ENCODE peak calls at places on chromosomes 2 and 18, in nine cellular contexts. F is stomach, J is A673, R is HL-60, D is PC-9, B is heart right ventricle, Q is endodermal cell, K is Peyer's patch, M is HFF-Myc. T is an unnamed sample.

GRCh38 chr18:48636436-48636835 is 97.6 kb downstream of the CTIF start:
- DNase-seq in F (no peak), R (no peak), B (no peak), D (no peak), K (no peak), J (no peak), Q (no peak), M (no peak), T (no peak)

GRCh38 chr2:203586696-203587095 is 51.6 kb upstream of the RAPH1 start:
- DNase-seq in Q (no peak), D (no peak), J (no peak), R (no peak), B (no peak), F (no peak), M (no peak), K (no peak), T (no peak)

GRCh38 chr2:219469186-219469724 is 29.4 kb upstream of the GMPPA start:
- DNase-seq in R (no peak), Q (no peak), D (peak), K (no peak), J (no peak), M (no peak), B (no peak), F (no peak), T (no peak)

GRCh38 chr2:60559880-60560279 is 6.4 kb upstream of the BCL11A start:
- DNase-seq in F (no peak), Q (no peak), B (no peak), K (no peak), M (no peak), D (no peak), J (no peak), R (no peak), T (no peak)

GRCh38 chr2:237642030-237642700 is 14.8 kb downstream of the LRRFIP1 start:
- DNase-seq in J (peak), Q (no peak), F (no peak), M (no peak), R (no peak), K (no peak), B (no peak), D (no peak), T (no peak)

GRCh38 chr2:181780159-181781081 is 100.1 kb upstream of the NEUROD1 start:
- DNase-seq in B (peak), R (no peak), D (peak), F (no peak), M (no peak), J (peak), Q (no peak), K (no peak), T (no peak)

GRCh38 chr2:184530959-184531358 is 67.4 kb upstream of the ZNF804A start:
- DNase-seq in M (no peak), F (no peak), D (no peak), B (no peak), K (no peak), J (no peak), Q (no peak), R (no peak), T (no peak)

GRCh38 chr18:76445741-76446232 is 49.3 kb downstream of the ZNF516 start:
- DNase-seq in Q (peak), J (no peak), D (no peak), F (no peak), R (no peak), M (no peak), B (no peak), K (no peak), T (no peak)

GRCh38 chr2:41180392-41180791 is 728.5 kb upstream of the SLC8A1 start:
- DNase-seq in R (no peak), B (no peak), F (no peak), D (no peak), J (no peak), M (no peak), K (no peak), Q (no peak), T (no peak)

GRCh38 chr18:40752336-40752735 is 1202.7 kb upstream of the PIK3C3 start:
- DNase-seq in R (no peak), D (no peak), Q (no peak), K (no peak), M (no peak), J (no peak), B (no peak), F (no peak), T (no peak)

GRCh38 chr2:11746807-11747459 is 501 bp downstream of the LPIN1 start:
- DNase-seq in B (no peak), R (no peak), M (no peak), J (peak), Q (peak), F (peak), D (peak), K (peak), T (no peak)
- TF ChIP-seq CTCF in B (no peak), R (no peak), M (no peak), J (no peak), Q (no peak), F (no peak), D (no peak), K (no peak), T (no peak)

GRCh38 chr2:79860233-79861058 is 347.6 kb downstream of the CTNNA2 start:
- DNase-seq in M (no peak), Q (no peak), R (no peak), J (peak), F (no peak), D (no peak), K (no peak), B (no peak), T (no peak)
- TF ChIP-seq CTCF in M (peak), Q (peak), R (peak), J (peak), F (no peak), D (peak), K (peak), B (peak), T (peak)

DNA sequence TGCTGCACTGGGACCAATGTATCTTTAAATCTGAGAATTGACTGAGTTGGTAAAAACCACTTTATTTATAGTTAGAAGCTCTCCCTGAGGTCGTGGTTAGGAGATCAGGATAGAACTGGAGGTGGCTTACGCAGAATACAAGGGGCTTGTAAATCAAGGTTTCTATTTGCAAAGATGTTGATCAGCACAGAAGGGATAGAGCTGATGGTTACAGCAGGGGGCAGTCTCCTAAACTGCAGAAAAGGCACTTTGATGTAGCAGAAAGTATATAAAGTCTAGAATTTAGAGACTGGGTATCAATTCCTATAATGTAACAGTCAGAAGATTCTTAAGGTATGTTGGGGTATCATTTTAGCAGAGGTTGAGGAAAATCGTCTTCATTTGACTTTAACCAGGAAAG is 25.2 kb upstream of the ACVR1 start:
- DNase-seq in F (no peak), J (no peak), D (no peak), M (no peak), Q (no peak), B (no peak), K (no peak), R (no peak), T (no peak)
- TF ChIP-seq CTCF in F (no peak), J (peak), D (no peak), M (peak), Q (peak), B (no peak), K (no peak), R (no peak), T (no peak)

GRCh38 chr2:217966399-217967068 is 36.3 kb downstream of the TNS1 start:
- DNase-seq in B (no peak), D (no peak), R (no peak), Q (no peak), M (no peak), K (no peak), J (no peak), F (no peak), T (peak)

GRCh38 chr2:217960351-217960750 is 42.4 kb downstream of the TNS1 start:
- DNase-seq in K (no peak), F (no peak), J (no peak), R (no peak), Q (no peak), D (no peak), B (no peak), M (no peak), T (no peak)

GRCh38 chr2:217969588-217969987 is 33.2 kb downstream of the TNS1 start:
- DNase-seq in K (no peak), D (no peak), R (no peak), J (no peak), M (no peak), B (no peak), Q (no peak), F (no peak), T (no peak)

GRCh38 chr2:217964255-217964654 is 38.5 kb downstream of the TNS1 start:
- DNase-seq in J (no peak), D (no peak), M (no peak), F (no peak), Q (no peak), K (no peak), R (no peak), B (no peak), T (no peak)

GRCh38 chr2:217964658-217965161 is 38.1 kb downstream of the TNS1 start:
- DNase-seq in B (no peak), D (no peak), J (no peak), R (no peak), F (no peak), Q (peak), K (no peak), M (no peak), T (no peak)
- TF ChIP-seq CTCF in B (no peak), D (no peak), J (no peak), R (no peak), F (no peak), Q (peak), K (no peak), M (no peak), T (no peak)